ENCODE peak calls at places on chromosome 4, in seven cellular contexts. C is RWPE1; H is thoracic aorta; J is non-pigmented ciliary epithelial cell; B is endothelial cell; X is activated T-helper 1 cell treated with anti-CD3 and anti-CD28 coated beads, Interleukin-12 subunit alpha, Interleukin-12 subunit beta, Interleukin-2, Interleukin-4 antibody, amounts not matched to agents 30 ng/mL and 10 ng/mL and 1 ng/mL, durations not matched to agents 14 hours and 24 hours and 36 hours; E is AG09309. F is an unnamed sample.

GRCh38 chr4:157004279-157005161 is 32.9 kb upstream of the PDGFC start:
- DNase-seq in C (no peak), H (no peak), J (no peak), B (no peak), X (no peak), E (no peak), F (peak; percentile 54)

GRCh38 chr4:159209249-159209648 is 106.4 kb downstream of the RAPGEF2 start:
- DNase-seq in C (no peak), H (no peak), J (no peak), B (no peak), X (no peak), E (no peak), F (no peak)

GRCh38 chr4:59062970-59063369 is 1952.8 kb upstream of the IGFBP7 start:
- DNase-seq in C (no peak), H (no peak), J (peak; percentile 0), B (no peak), X (no peak), E (no peak), F (no peak)

GRCh38 chr4:38243385-38244053 is 283.3 kb downstream of the PTTG2 start:
- DNase-seq in C (no peak), H (no peak), J (no peak), B (no peak), X (no peak), E (no peak), F (no peak)

GRCh38 chr4:138509346-138509745 is 267.2 kb upstream of the SLC7A11 start:
- DNase-seq in C (no peak), H (no peak), J (no peak), B (no peak), X (no peak), E (no peak), F (no peak)

GRCh38 chr4:54695359-54696149 is 37.8 kb downstream of the KIT start:
- DNase-seq in C (no peak), H (no peak), J (no peak), B (no peak), X (no peak), E (no peak), F (no peak)

GRCh38 chr4:7726665-7727413 is 212.8 kb downstream of the AFAP1 start:
- DNase-seq in C (no peak), H (no peak), J (no peak), B (no peak), X (no peak), E (no peak), F (no peak)

GRCh38 chr4:72312032-72312650 is 256.9 kb downstream of the ADAMTS3 start:
- DNase-seq in C (peak; percentile 74), H (peak; percentile 34), J (peak; percentile 82), B (no peak), X (no peak), E (peak; percentile 91), F (no peak)

GRCh38 chr4:56506110-56506705 is 617 bp downstream of the ARL9 start:
- DNase-seq in C (no peak), H (no peak), J (no peak), B (peak; percentile 8), X (no peak), E (no peak), F (no peak)

GRCh38 chr4:94936854-94937253 is 179.1 kb downstream of the BMPR1B start:
- DNase-seq in C (no peak), H (no peak), J (no peak), B (no peak), X (no peak), E (no peak), F (no peak)

GRCh38 chr4:61772116-61772515 is 572.0 kb downstream of the ADGRL3 start:
- DNase-seq in C (peak; percentile 69), H (no peak), J (peak; percentile 14), B (no peak), X (no peak), E (no peak), F (no peak)

GRCh38 chr4:139550724-139551429 is 5.1 kb downstream of the SETD7 start:
- DNase-seq in C (no peak), H (no peak), J (no peak), B (no peak), X (no peak), E (no peak), F (no peak)

GRCh38 chr4:161817822-161818412 is 345.9 kb downstream of the FSTL5 start:
- DNase-seq in C (no peak), H (no peak), J (no peak), B (no peak), X (no peak), E (no peak), F (no peak)

GRCh38 chr4:15955670-15956069 is 7.3 kb downstream of the FGFBP2 start:
- DNase-seq in C (no peak), H (no peak), J (no peak), B (no peak), X (no peak), E (no peak), F (no peak)

GRCh38 chr4:8192748-8193738 is 6.0 kb upstream of the SH3TC1 start:
- DNase-seq in C (peak; percentile 33), H (no peak), J (no peak), B (no peak), X (no peak), E (no peak), F (peak; percentile 78)